ENCODE peak calls at places on chromosomes 13 and 19, in four cellular contexts. T, C, H and P are unnamed samples.

GRCh38 chr13:22235285-22235949 is 564.5 kb downstream of the FGF9 start:
- DNase-seq in T (no peak), C (no peak), H (no peak), P (no peak)

GRCh38 chr19:55070755-55071502 is 4.7 kb upstream of the EPS8L1 start:
- DNase-seq in T (peak), H (peak), C (peak), P (peak)

GRCh38 chr13:73096173-73097117 is 37.6 kb downstream of the KLF5 start:
- DNase-seq in C (no peak), T (no peak), H (no peak), P (peak)

GRCh38 chr19:5454743-5455142 is 474 bp upstream of the ZNRF4 start:
- DNase-seq in C (no peak), H (no peak), T (no peak), P (no peak)

GRCh38 chr13:28379371-28380083 is 115.4 kb downstream of the FLT1 start:
- DNase-seq in H (no peak), T (no peak), C (no peak), P (no peak)

GRCh38 chr13:45119469-45119989 is 781 bp upstream of the GTF2F2 start:
- DNase-seq in T (peak), C (no peak), H (no peak), P (no peak)

GRCh38 chr19:13103961-13104847 is 1.5 kb upstream of the LYL1 start:
- DNase-seq in C (peak), T (peak), H (no peak), P (no peak)

GRCh38 chr13:43240278-43240677 is 216.9 kb downstream of the DNAJC15 start:
- DNase-seq in H (no peak), T (no peak), C (no peak), P (no peak)

GRCh38 chr19:44904426-44904994 is 1.1 kb upstream of the APOE start:
- DNase-seq in T (no peak), C (no peak), H (no peak), P (no peak)

GRCh38 chr13:110625771-110626321 is 10.5 kb downstream of the NAXD start:
- DNase-seq in H (no peak), C (peak), T (peak), P (no peak)

GRCh38 chr13:106533101-106533939 is 2.1 kb downstream of the EFNB2 start:
- DNase-seq in T (peak), H (no peak), C (peak), P (peak)
- TF ChIP-seq CTCF in T (peak), H (peak), C (peak), P (peak)

GRCh38 chr19:47069795-47070194 is 21.4 kb upstream of the TMEM160 start:
- DNase-seq in H (no peak), C (no peak), T (no peak), P (no peak)

GRCh38 chr19:47070756-47071155 is 22.3 kb upstream of the TMEM160 start:
- DNase-seq in C (no peak), T (no peak), H (no peak), P (no peak)

GRCh38 chr19:47073574-47073973 is 25.1 kb upstream of the TMEM160 start:
- DNase-seq in T (no peak), H (no peak), C (no peak), P (no peak)

GRCh38 chr19:47072323-47072722 is 23.9 kb upstream of the TMEM160 start:
- DNase-seq in C (no peak), T (no peak), H (no peak), P (no peak)

GRCh38 chr19:47071731-47072130 is 23.3 kb upstream of the TMEM160 start:
- DNase-seq in C (no peak), T (no peak), H (no peak), P (no peak)
- H3K27ac ChIP-seq in C (no peak), T (no peak), H (no peak), P (no peak)

GRCh38 chr13:113806104-113806471 is 47.1 kb downstream of the TMEM255B start:
- DNase-seq in T (no peak), H (no peak), C (no peak), P (no peak)

GRCh38 chr13:113809934-113810333 is 50.9 kb downstream of the TMEM255B start:
- DNase-seq in C (no peak), T (no peak), H (no peak), P (no peak)

GRCh38 chr13:113806526-113806925 is 47.5 kb downstream of the TMEM255B start:
- DNase-seq in T (no peak), H (no peak), C (no peak), P (no peak)

GRCh38 chr13:113810640-113811039 is 51.6 kb downstream of the TMEM255B start:
- DNase-seq in H (no peak), T (no peak), C (no peak), P (no peak)

DNA sequence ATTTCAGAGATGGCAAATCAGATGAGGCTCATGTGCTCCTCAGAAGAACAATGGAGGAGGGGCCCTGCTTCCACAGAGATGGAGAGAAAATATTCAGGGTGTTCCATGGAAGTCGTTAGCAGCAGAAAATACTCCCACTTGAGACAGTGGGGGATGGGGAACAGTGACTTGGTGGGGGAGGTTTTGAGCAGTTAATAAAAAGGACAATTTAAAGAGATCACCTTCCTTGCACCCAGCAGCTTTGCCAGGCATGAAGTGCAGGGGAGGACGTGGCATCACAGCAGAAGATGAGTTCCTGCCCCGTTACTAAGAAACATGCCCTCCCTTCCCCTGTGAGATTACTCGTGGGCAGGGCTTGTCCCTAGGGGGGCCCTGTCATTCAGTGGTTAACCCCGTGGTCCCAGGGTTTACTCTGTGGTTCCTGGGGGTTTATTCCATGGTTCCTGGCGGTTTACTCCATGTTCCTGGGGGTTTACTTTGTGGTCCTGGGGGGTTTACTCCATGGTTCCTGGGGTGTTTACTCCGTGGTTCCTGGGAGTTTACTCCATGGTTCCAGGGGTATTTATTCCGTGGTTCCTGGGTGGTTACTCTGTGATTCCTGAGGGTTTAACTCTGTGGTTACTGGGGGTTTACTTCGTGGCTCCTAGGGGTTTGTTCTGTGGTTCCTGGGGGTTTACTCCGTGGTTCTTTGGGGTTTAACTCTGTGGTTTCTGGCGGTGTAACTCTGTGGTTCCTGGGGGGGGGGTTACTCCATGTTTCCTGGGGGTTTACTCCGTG is 49.2 kb downstream of the TMEM255B start:
- DNase-seq in C (no peak), T (no peak), H (no peak), P (no peak)
- TF ChIP-seq CTCF in C (no peak), T (no peak), H (no peak), P (no peak)

GRCh38 chr13:99207511-99207910 is 6.9 kb downstream of the UBAC2 start:
- DNase-seq in T (no peak), C (no peak), H (no peak), P (no peak)

GRCh38 chr13:99206873-99207272 is 6.2 kb downstream of the UBAC2 start:
- DNase-seq in C (no peak), T (peak), H (no peak), P (no peak)

GRCh38 chr13:99206226-99206625 is 5.6 kb downstream of the UBAC2 start:
- DNase-seq in C (no peak), H (no peak), T (peak), P (no peak)

GRCh38 chr13:99203601-99204579 is 3.2 kb downstream of the UBAC2 start:
- DNase-seq in C (no peak), T (peak), H (no peak), P (no peak)

GRCh38 chr13:99205621-99206220 is 5.1 kb downstream of the UBAC2 start:
- DNase-seq in C (no peak), T (peak), H (no peak), P (no peak)
- H3K27ac ChIP-seq in C (no peak), T (no peak), H (no peak), P (no peak)

GRCh38 chr19:1507763-1508506 is 4.9 kb downstream of the ADAMTSL5 start:
- DNase-seq in C (peak), T (peak), H (peak), P (peak)
- TF ChIP-seq CTCF in C (no peak), T (no peak), H (no peak), P (no peak)